ENCODE peak calls at places on chromosome 15, in six cellular contexts. O is stomach, C is HepG2, B is suprapubic skin, Q is sigmoid colon, I is GM12891. X is an unnamed sample.

GRCh38 chr15:89068325-89068784 is 19.9 kb upstream of the ABHD2 start:
- DNase-seq in O (no peak), I (peak; percentile 23), C (no peak), B (no peak), Q (no peak), X (peak; percentile 72)

GRCh38 chr15:38992541-38993334 is 428.1 kb upstream of the RASGRP1 start:
- DNase-seq in O (no peak), B (no peak), Q (no peak), I (no peak), C (no peak), X (no peak)

GRCh38 chr15:36888018-36888992 is 212.0 kb downstream of the MEIS2 start:
- DNase-seq in B (no peak), Q (no peak), O (no peak), I (no peak), C (no peak), X (no peak)

GRCh38 chr15:88603885-88604284 is 17.3 kb upstream of the AEN start:
- DNase-seq in I (no peak), B (no peak), C (no peak), O (no peak), Q (no peak), X (no peak)

GRCh38 chr15:80761754-80762153 is 17.4 kb upstream of the CEMIP start:
- DNase-seq in I (no peak), B (no peak), O (no peak), C (no peak), Q (no peak), X (no peak)

GRCh38 chr15:64099379-64099778 is 3.6 kb downstream of the SNX1 start:
- DNase-seq in B (no peak), Q (no peak), O (no peak), C (no peak), I (no peak), X (no peak)

GRCh38 chr15:87365221-87365620 is 891.3 kb downstream of the NTRK3 start:
- DNase-seq in Q (no peak), O (no peak), C (no peak), B (no peak), I (no peak), X (no peak)

GRCh38 chr15:44289352-44289790 is 852 bp downstream of the GOLM2 start:
- DNase-seq in I (no peak), O (no peak), Q (no peak), C (no peak), B (no peak), X (no peak)

GRCh38 chr15:40499931-40500330 is 29.1 kb downstream of the CHST14 start:
- DNase-seq in I (no peak), Q (no peak), O (no peak), B (no peak), C (no peak), X (no peak)

GRCh38 chr15:45641374-45641778 is 6.5 kb downstream of the SQOR start:
- DNase-seq in B (no peak), Q (peak; percentile 89), O (peak; percentile 62), C (peak; percentile 95), I (no peak), X (no peak)

GRCh38 chr15:100879046-100879445 is 585 bp upstream of the ALDH1A3 start:
- DNase-seq in I (peak; percentile 39), O (no peak), Q (no peak), B (no peak), C (no peak), X (no peak)

GRCh38 chr15:33149919-33150318 is 44.6 kb downstream of the FMN1 start:
- DNase-seq in Q (no peak), C (no peak), O (no peak), I (no peak), B (no peak), X (no peak)

GRCh38 chr15:50786871-50787270 is 21.4 kb upstream of the SPPL2A start:
- DNase-seq in I (no peak), O (no peak), C (no peak), Q (no peak), B (no peak), X (no peak)

GRCh38 chr15:80744411-80744810 is 34.8 kb upstream of the CEMIP start:
- DNase-seq in Q (no peak), B (no peak), I (no peak), C (no peak), O (no peak), X (no peak)

GRCh38 chr15:26882616-26883365 is 15.9 kb downstream of the GABRA5 start:
- DNase-seq in O (no peak), B (no peak), C (no peak), I (no peak), Q (no peak), X (no peak)

GRCh38 chr15:63185206-63185605 is 4.2 kb upstream of the RAB8B start:
- DNase-seq in C (peak; percentile 44), O (no peak), Q (no peak), B (no peak), I (no peak), X (no peak)

GRCh38 chr15:100544290-100544945 is 15.7 kb upstream of the CERS3 start:
- DNase-seq in C (no peak), B (no peak), Q (no peak), O (no peak), I (no peak), X (no peak)

GRCh38 chr15:100728371-100729201 is 126.2 kb downstream of the ASB7 start:
- DNase-seq in Q (no peak), C (no peak), I (no peak), B (no peak), O (no peak), X (no peak)

GRCh38 chr15:41577863-41578735 is 19.1 kb downstream of the TYRO3 start:
- DNase-seq in O (no peak), Q (no peak), B (no peak), I (no peak), C (no peak), X (no peak)

GRCh38 chr15:88695046-88695445 is 56.2 kb downstream of the ISG20 start:
- DNase-seq in I (no peak), C (no peak), B (peak; percentile 56), Q (no peak), O (no peak), X (no peak)

GRCh38 chr15:74961616-74962015 is 5.0 kb upstream of the RPP25 start:
- DNase-seq in C (no peak), B (no peak), Q (no peak), I (no peak), O (no peak), X (no peak)
- TF ChIP-seq POLR2AphosphoS5 in C (no peak), B (no peak), Q (no peak), I (no peak), O (no peak), X (no peak)

GRCh38 chr15:25181290-25182097 is 226.7 kb downstream of the SNRPN start:
- DNase-seq in O (peak; percentile 13), C (no peak), B (peak; percentile 35), I (no peak), Q (peak; percentile 46), X (peak; percentile 19)
- TF ChIP-seq POLR2AphosphoS5 in O (no peak), C (no peak), B (no peak), I (no peak), Q (no peak), X (no peak)

DNA sequence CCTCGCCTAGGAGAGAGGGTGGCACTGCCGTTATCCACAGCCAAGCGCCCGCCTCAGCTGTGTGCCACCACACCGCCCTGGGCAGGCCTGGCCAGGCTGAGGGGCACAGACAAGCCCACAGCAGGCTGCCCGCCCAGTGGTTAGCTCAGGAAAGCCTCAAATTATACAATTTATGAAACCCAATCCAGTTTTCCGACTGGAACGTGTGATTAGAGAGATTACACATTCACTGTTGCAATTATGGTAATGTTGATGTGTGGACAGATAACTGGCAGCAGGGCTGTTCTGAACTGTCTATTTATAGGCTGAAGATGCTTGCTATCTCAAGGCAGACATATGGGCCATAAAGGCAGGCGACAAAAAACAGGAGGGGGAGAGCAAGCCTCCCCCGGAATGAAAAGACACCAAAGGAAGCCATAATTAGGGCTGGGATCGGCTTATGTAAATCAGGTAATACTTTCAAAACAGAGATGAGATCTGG is 102.8 kb upstream of the TLE3 start:
- DNase-seq in C (no peak), O (no peak), Q (no peak), I (no peak), B (no peak), X (no peak)
- TF ChIP-seq POLR2AphosphoS5 in C (no peak), O (no peak), Q (no peak), I (no peak), B (peak; percentile 26), X (no peak)

GRCh38 chr15:92845109-92845508 is 55.0 kb upstream of the CHD2 start:
- DNase-seq in I (no peak), C (peak; percentile 28), Q (no peak), B (no peak), O (no peak), X (no peak)
- TF ChIP-seq POLR2AphosphoS5 in I (no peak), C (no peak), Q (no peak), B (no peak), O (peak; percentile 46), X (no peak)